ENCODE peak calls at places on chromosomes 6 and 20, in five cellular contexts. C, D, Z, A and S are unnamed samples.

GRCh38 chr6:120826253-120826652 is 508.0 kb downstream of the TBC1D32 start:
- DNase-seq in D (peak; percentile 55), C (no peak), A (peak; percentile 1), Z (no peak), S (no peak)

GRCh38 chr6:34151321-34152041 is 5.6 kb upstream of the GRM4 start:
- DNase-seq in Z (no peak), A (no peak), C (no peak), D (no peak), S (no peak)

GRCh38 chr6:36840471-36841461 is 1.5 kb upstream of the CPNE5 start:
- DNase-seq in A (no peak), C (peak; percentile 69), D (peak; percentile 78), Z (no peak), S (no peak)

GRCh38 chr6:62175195-62175594 is 110.8 kb downstream of the KHDRBS2 start:
- DNase-seq in C (no peak), A (no peak), D (no peak), Z (no peak), S (no peak)

GRCh38 chr20:45306431-45306982 is at the start of gene RBPJL:
- DNase-seq in D (no peak), Z (no peak), C (no peak), A (no peak), S (no peak)

GRCh38 chr6:105883966-105884365 is 202.2 kb upstream of the PRDM1 start:
- DNase-seq in C (no peak), D (no peak), Z (no peak), A (no peak), S (no peak)

GRCh38 chr20:4217349-4217761 is 202.0 kb upstream of the RNF24 start:
- DNase-seq in A (peak; percentile 69), D (no peak), C (peak; percentile 57), Z (no peak), S (no peak)

GRCh38 chr20:40144581-40144980 is 544.5 kb downstream of the MAFB start:
- DNase-seq in D (no peak), Z (no peak), A (no peak), C (no peak), S (no peak)

GRCh38 chr6:169589699-169590257 is 112.1 kb downstream of the WDR27 start:
- DNase-seq in C (no peak), D (peak; percentile 18), Z (no peak), A (no peak), S (peak; percentile 60)

GRCh38 chr20:14604143-14604542 is 266.7 kb upstream of the FLRT3 start:
- DNase-seq in D (no peak), Z (no peak), C (no peak), A (no peak), S (no peak)

GRCh38 chr20:51404297-51405060 is 138.0 kb downstream of the NFATC2 start:
- DNase-seq in C (no peak), Z (no peak), A (no peak), D (no peak), S (no peak)

GRCh38 chr20:44396369-44396768 is 40.9 kb downstream of the HNF4A start:
- DNase-seq in Z (no peak), D (peak; percentile 29), A (no peak), C (no peak), S (no peak)

GRCh38 chr20:62666736-62667529 is 24.6 kb downstream of the SLCO4A1 start:
- DNase-seq in Z (no peak), D (peak; percentile 94), A (no peak), C (peak; percentile 70), S (peak; percentile 29)

GRCh38 chr6:149897855-149898744 is at the start of gene RAET1E:
- DNase-seq in D (no peak), Z (no peak), A (no peak), C (no peak), S (no peak)

GRCh38 chr6:43584892-43585570 is 9.0 kb downstream of the POLH start:
- DNase-seq in A (no peak), D (no peak), Z (no peak), C (no peak), S (no peak)

GRCh38 chr6:35052694-35053565 is 88.2 kb downstream of the TCP11 start:
- DNase-seq in C (peak; percentile 72), D (peak; percentile 19), Z (peak; percentile 65), A (no peak), S (no peak)

GRCh38 chr6:106512048-106512957 is 117.0 kb downstream of the RTN4IP1 start:
- DNase-seq in Z (peak; percentile 62), A (no peak), C (peak; percentile 81), D (no peak), S (no peak)

GRCh38 chr6:127641905-127642304 is 64.9 kb downstream of the C6orf58 start:
- DNase-seq in A (peak; percentile 15), D (peak; percentile 50), Z (no peak), C (no peak), S (no peak)

GRCh38 chr6:19279137-19279747 is 557.9 kb upstream of the ID4 start:
- DNase-seq in A (no peak), Z (no peak), C (no peak), D (no peak), S (no peak)

GRCh38 chr6:161057103-161058091 is 65.8 kb downstream of the MAP3K4 start:
- DNase-seq in Z (no peak), D (no peak), A (no peak), C (no peak), S (peak; percentile 45)

GRCh38 chr6:165827190-165827518 is 164.1 kb upstream of the PDE10A start:
- DNase-seq in C (no peak), A (no peak), Z (no peak), D (no peak), S (no peak)

GRCh38 chr6:104928141-104928540 is 28.8 kb upstream of the LIN28B start:
- DNase-seq in Z (no peak), D (peak; percentile 3), A (no peak), C (no peak), S (no peak)

GRCh38 chr20:13221313-13221672 is 219 bp downstream of the ISM1 start:
- DNase-seq in A (no peak), D (no peak), Z (no peak), C (no peak), S (no peak)

GRCh38 chr20:31565699-31566331 is 39.3 kb upstream of the ID1 start:
- DNase-seq in D (no peak), C (no peak), A (no peak), Z (no peak), S (peak; percentile 92)

GRCh38 chr6:2158596-2159271 is 86.7 kb downstream of the GMDS start:
- DNase-seq in A (peak; percentile 74), C (no peak), Z (no peak), D (peak; percentile 5), S (no peak)

GRCh38 chr6:22829070-22829469 is 259.7 kb downstream of the HDGFL1 start:
- DNase-seq in C (no peak), Z (no peak), A (no peak), D (no peak), S (peak; percentile 78)

GRCh38 chr6:14882394-14883073 is 363.3 kb upstream of the JARID2 start:
- DNase-seq in C (peak; percentile 76), A (no peak), Z (no peak), D (peak; percentile 53), S (no peak)

GRCh38 chr6:86508230-86508629 is 429.1 kb upstream of the HTR1E start:
- DNase-seq in A (no peak), D (no peak), C (no peak), Z (no peak), S (no peak)

GRCh38 chr20:60630609-60631008 is 621.5 kb upstream of the CDH4 start:
- DNase-seq in A (no peak), D (no peak), Z (no peak), C (no peak), S (no peak)

GRCh38 chr6:85747654-85748053 is 105.0 kb upstream of the SYNCRIP start:
- DNase-seq in A (no peak), C (no peak), Z (no peak), D (no peak), S (peak; percentile 3)

GRCh38 chr6:15793288-15793687 is 130.5 kb upstream of the DTNBP1 start:
- DNase-seq in D (peak; percentile 74), A (no peak), Z (no peak), C (peak; percentile 63), S (peak; percentile 39)

GRCh38 chr20:53001502-53002301 is 29.5 kb downstream of the TSHZ2 start:
- DNase-seq in C (no peak), Z (no peak), D (no peak), A (no peak), S (no peak)
- H3K27ac ChIP-seq in C (no peak overlapping the region), Z (no peak overlapping the region), D (no peak overlapping the region), A (no peak overlapping the region), S (no peak overlapping the region)

GRCh38 chr20:10559266-10559665 is 114.5 kb downstream of the JAG1 start:
- DNase-seq in A (no peak), C (no peak), Z (no peak), D (no peak), S (no peak)
- H3K27ac ChIP-seq in A (peak overlapping the region; percentile 21), C (no peak overlapping the region), Z (no peak overlapping the region), D (no peak overlapping the region), S (peak overlapping the region; percentile 39)

GRCh38 chr6:82017773-82018172 is 229.8 kb downstream of the IBTK start:
- DNase-seq in Z (no peak), A (no peak), D (no peak), C (no peak), S (no peak)

GRCh38 chr6:82015043-82015442 is 232.5 kb downstream of the IBTK start:
- DNase-seq in D (no peak), Z (no peak), C (no peak), A (no peak), S (no peak)

GRCh38 chr6:82015526-82015925 is 232.0 kb downstream of the IBTK start:
- DNase-seq in Z (no peak), C (no peak), A (no peak), D (no peak), S (no peak)

GRCh38 chr6:82013561-82014275 is 233.8 kb downstream of the IBTK start:
- DNase-seq in D (no peak), C (no peak), A (no peak), Z (no peak), S (no peak)

DNA sequence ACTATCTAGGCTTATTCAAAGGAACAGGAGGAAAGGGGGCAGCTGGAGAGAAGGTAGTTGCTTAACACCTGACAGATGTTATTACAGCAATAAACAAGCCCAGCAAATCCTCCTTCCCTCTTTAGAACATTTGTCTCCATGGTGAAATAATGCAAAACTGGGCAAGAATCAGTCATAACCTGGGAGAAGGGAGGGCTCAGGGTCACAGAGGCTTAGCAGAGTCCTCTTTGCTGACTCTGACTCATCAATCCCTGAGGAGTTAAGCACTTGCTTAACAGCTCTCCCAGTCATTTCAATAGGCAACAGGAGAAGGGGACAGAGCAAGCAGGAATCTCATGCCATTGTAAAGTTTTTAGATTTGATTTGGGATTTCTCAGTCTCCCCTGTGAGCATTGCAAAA is 230.2 kb downstream of the IBTK start:
- DNase-seq in Z (peak; percentile 38), A (peak; percentile 8), C (peak; percentile 59), D (peak; percentile 31), S (no peak)
- H3K27ac ChIP-seq in Z (no peak overlapping the region), A (peak overlapping the region; percentile 67), C (peak overlapping the region; percentile 27), D (no peak overlapping the region), S (peak overlapping the region; percentile 7)

GRCh38 chr6:147061152-147061551 is 143.1 kb upstream of the STXBP5 start:
- DNase-seq in C (no peak), Z (no peak), D (no peak), A (no peak), S (no peak)
- H3K27ac ChIP-seq in C (no peak overlapping the region), Z (no peak overlapping the region), D (no peak overlapping the region), A (no peak overlapping the region), S (no peak overlapping the region)

GRCh38 chr20:41480054-41480770 is 113.6 kb upstream of the EMILIN3 start:
- DNase-seq in Z (no peak), D (peak; percentile 44), C (no peak), A (no peak), S (no peak)

GRCh38 chr20:41479113-41479512 is 112.5 kb upstream of the EMILIN3 start:
- DNase-seq in A (no peak), Z (no peak), D (no peak), C (no peak), S (no peak)

GRCh38 chr20:41483553-41483930 is 116.9 kb upstream of the EMILIN3 start:
- DNase-seq in A (no peak), Z (no peak), D (no peak), C (no peak), S (no peak)

GRCh38 chr20:41482647-41483552 is 116.3 kb upstream of the EMILIN3 start:
- DNase-seq in A (no peak), Z (no peak), D (no peak), C (no peak), S (no peak)
- H3K27ac ChIP-seq in A (peak overlapping the region; percentile 72), Z (no peak overlapping the region), D (peak overlapping the region; percentile 10), C (no peak overlapping the region), S (no peak overlapping the region)